ENCODE peak calls at places on chromosomes 2 and 18, in four cellular contexts. Z is keratinocyte, H is endodermal cell, G is brain microvascular endothelial cell. O is an unnamed sample.

GRCh38 chr2:134711622-134712125 is 7.1 kb downstream of the TMEM163 start:
- DNase-seq in G (no peak), H (no peak), Z (no peak), O (no peak)

GRCh38 chr2:557635-558301 is 119.4 kb downstream of the TMEM18 start:
- DNase-seq in H (no peak), G (no peak), Z (no peak), O (no peak)

GRCh38 chr2:63590621-63591408 is 2.1 kb downstream of the MDH1 start:
- DNase-seq in G (no peak), H (no peak), Z (no peak), O (no peak)

GRCh38 chr2:38245114-38245641 is 131.9 kb downstream of the ATL2 start:
- DNase-seq in Z (no peak), H (no peak), G (no peak), O (peak; percentile 27)

GRCh38 chr2:173858297-173858731 is 106.9 kb downstream of the SP3 start:
- DNase-seq in Z (no peak), G (no peak), H (no peak), O (no peak)

GRCh38 chr2:176579608-176580007 is 310.4 kb downstream of the MTX2 start:
- DNase-seq in H (no peak), G (no peak), Z (no peak), O (no peak)

GRCh38 chr18:77191241-77191751 is 58.4 kb upstream of the GALR1 start:
- DNase-seq in G (no peak), H (no peak), Z (no peak), O (no peak)

GRCh38 chr2:130826821-130827501 is 9.8 kb upstream of the ARHGEF4 start:
- DNase-seq in Z (no peak), H (peak; percentile 49), G (no peak), O (no peak)

GRCh38 chr2:178072383-178073301 is at the start of gene PDE11A:
- DNase-seq in Z (peak; percentile 26), H (peak; percentile 95), G (peak; percentile 61), O (peak; percentile 41)

GRCh38 chr2:53787255-53787910 is 539 bp downstream of the ERLEC1 start:
- DNase-seq in Z (no peak), G (peak; percentile 10), H (peak; percentile 53), O (no peak)

GRCh38 chr2:98912221-98912851 is 23.7 kb downstream of the CRACDL start:
- DNase-seq in G (peak; percentile 82), Z (peak; percentile 48), H (peak; percentile 37), O (peak; percentile 70)

DNA sequence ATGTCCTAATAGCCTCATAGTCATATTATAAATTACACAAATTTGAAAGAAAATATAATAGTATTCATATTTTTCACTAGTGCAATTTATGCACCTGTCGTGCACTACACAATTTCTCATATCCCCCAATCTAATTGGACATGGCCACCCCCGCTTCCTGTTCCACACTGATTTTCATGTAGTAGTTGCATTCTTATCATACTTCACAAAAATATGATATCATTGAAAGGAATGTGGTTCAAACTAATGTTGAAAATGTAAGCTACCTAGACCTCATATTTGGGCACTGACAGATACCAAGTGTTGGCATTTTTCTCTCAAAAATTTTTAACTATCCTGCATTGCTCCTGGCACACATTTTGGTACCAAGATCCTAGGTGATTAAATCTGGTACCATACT is 985.5 kb upstream of the POU3F3 start:
- DNase-seq in G (no peak), H (no peak), Z (no peak), O (no peak)
- H3K27ac ChIP-seq in G (no peak overlapping the region), H (no peak overlapping the region), Z (no peak overlapping the region), O (no peak overlapping the region)

GRCh38 chr2:222436040-222436413 is 11.7 kb downstream of the SGPP2 start:
- DNase-seq in H (peak; percentile 50), G (no peak), Z (no peak), O (no peak)

GRCh38 chr2:222430071-222430470 is 5.7 kb downstream of the SGPP2 start:
- DNase-seq in G (no peak), Z (no peak), H (no peak), O (no peak)

GRCh38 chr2:222431859-222432258 is 7.5 kb downstream of the SGPP2 start:
- DNase-seq in H (no peak), Z (no peak), G (no peak), O (no peak)

GRCh38 chr2:222434204-222434603 is 9.9 kb downstream of the SGPP2 start:
- DNase-seq in H (no peak), G (no peak), Z (no peak), O (no peak)

DNA sequence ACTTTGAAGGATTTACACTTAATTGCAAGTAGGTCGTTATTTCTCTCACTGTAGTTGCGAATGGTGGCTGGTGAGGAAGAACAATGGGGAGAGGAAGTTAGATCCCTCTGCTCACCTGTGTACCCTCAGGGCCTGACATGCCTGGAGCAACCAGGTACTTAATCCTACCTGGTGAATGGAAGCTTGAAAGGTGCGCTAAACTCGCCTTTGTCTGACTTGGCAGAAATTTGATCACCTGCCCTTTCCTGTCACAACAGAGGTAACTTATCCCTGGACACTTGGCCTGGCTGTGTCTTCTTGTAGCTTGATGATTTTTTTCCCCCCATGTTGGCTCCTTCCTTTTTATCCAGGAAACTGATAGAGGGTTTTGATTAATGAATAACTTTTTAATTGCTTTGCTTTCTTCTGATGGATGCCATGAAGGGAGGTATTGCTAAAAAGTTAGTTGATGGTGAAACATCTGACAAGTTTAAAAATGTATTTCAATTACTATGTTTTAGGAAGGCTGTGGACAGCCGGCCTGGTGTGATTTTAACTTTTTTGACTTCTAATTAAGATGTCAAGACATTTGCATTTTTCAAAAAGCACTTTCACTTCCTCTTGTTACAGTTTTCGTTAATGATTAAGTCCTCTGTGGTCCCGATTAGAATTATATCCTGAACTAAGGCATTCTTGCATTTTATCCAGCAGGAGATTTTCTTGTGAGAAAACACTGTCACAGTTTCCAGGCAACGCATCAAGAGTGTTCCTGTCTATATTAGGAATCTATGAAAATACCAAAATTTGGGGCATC is 9.2 kb downstream of the SGPP2 start:
- DNase-seq in Z (no peak), G (no peak), H (peak; percentile 71), O (peak; percentile 40)
- H3K27ac ChIP-seq in Z (no peak overlapping the region), G (no peak overlapping the region), H (no peak overlapping the region), O (peak overlapping the region; percentile 48)

DNA sequence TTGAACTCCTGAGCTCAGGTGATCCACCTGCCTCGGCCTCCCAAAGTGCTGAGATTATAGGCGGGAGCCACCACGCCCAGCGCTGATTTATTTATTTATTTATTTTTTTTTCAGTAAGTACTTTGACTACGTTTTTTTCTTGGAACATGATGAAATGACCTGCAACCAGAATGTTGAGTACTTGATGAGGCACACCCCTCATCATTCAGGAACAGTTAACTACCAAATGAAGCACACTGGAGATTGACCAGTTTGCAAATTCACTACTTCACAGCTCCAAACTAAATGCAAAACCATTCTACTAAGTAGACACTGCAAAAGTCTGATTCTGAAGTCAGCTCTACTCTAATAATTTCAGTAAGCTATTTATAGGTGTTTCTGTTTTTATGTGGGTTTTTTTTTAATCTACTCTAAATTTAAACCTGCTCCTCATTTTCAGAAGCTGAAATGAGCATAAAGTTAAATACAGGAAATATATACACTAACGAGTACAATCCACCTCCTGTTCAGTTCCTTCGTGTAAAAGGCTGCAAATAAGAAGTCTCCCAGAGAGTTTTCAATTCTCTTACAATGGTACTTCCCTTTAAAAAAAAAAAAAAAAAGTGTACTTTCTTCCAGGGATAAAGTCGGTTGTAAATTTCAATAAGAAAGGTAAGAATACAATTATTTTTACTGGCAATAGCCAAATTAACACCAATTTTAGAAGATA is 1.4 kb downstream of the GFPT1 start:
- DNase-seq in H (no peak), Z (no peak), G (no peak), O (no peak)
- H3K27ac ChIP-seq in H (no peak overlapping the region), Z (peak overlapping the region; percentile 92), G (peak overlapping the region; percentile 94), O (peak overlapping the region; percentile 83)

GRCh38 chr2:191167766-191168165 is 17.0 kb upstream of the STAT4 start:
- DNase-seq in G (no peak), Z (no peak), H (no peak), O (no peak)

GRCh38 chr2:191165190-191165643 is 14.4 kb upstream of the STAT4 start:
- DNase-seq in Z (no peak), H (no peak), G (peak; percentile 47), O (no peak)

GRCh38 chr2:191166756-191167445 is 16.1 kb upstream of the STAT4 start:
- DNase-seq in G (no peak), Z (no peak), H (no peak), O (no peak)

GRCh38 chr2:191169456-191170300 is 18.9 kb upstream of the STAT4 start:
- DNase-seq in Z (peak; percentile 92), G (no peak), H (no peak), O (peak; percentile 82)

DNA sequence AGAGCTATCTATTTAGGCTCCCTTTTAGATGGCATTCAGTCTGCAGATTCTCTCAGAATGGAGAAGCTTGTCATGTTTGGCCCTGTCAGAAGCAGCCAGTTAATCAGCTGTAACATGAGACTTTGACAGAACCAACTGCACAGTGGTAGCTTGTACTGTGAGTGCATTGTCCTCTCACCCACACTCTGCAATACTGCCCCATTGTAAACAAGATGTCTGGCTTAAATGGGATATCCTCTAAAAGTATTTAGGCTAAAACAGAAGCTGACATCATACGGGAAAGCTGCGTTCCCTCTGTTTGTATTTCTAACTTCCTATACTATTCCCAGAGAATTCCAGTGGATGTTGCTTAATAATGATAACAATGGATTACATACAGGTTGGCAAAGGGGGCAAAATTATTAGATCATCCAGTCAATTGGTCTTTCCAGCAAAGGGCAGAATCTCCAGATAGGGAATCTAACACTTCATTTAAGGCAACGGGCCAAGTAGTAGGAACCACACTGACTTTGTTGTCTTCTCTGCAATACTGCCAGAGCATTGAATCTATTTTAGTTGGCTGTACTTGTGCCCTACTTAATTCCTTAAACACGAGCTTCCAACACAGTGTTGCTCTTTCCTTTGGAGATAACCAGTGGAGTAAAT is 15.4 kb upstream of the STAT4 start:
- DNase-seq in H (no peak), Z (no peak), G (peak; percentile 63), O (peak; percentile 46)
- H3K27ac ChIP-seq in H (peak overlapping the region; percentile 18), Z (peak overlapping the region; percentile 100), G (no peak overlapping the region), O (peak overlapping the region; percentile 100)

DNA sequence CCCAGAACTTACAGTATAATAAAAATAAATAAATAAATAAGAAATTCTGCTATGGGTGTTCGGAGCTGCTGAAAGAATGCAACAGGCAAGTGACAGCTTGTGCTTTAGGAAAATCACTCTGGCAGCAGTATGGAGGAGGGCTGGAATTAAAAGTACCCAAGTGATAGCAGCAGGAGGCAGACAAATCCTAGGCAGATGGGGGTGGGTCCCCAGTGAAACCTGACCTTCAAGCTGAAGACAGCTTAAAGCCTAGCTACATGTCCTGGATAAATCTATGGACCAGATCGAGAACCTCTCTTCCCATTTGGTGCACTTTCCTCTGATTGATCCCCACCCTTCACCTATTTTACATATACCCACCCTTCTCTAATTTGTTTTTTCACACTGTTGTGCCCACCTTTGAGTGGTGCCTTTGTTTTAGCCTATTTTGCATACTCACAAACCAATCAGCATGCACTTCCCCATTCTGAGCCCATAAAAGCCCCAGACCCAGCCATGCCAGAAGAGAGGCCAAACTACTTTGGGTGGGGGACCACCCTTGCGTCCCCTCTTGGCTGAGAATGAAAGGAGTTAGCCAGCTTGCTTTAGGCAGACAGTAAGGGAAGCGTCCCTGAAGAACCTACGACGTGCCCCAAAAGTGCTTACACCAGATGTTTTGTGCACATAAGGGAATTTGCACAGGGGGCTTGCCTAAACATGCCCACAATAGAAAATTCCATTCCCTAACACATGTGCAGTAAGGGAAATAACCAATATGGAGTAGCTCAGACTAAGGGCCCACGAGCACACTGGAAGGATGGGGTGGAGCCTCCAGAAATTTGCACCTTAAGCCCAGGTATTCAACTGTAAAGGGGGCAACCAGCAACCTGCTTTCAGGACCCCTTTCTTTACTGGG is 3.0 kb downstream of the METTL8 start:
- DNase-seq in H (peak; percentile 57), G (no peak), Z (no peak), O (no peak)
- H3K27ac ChIP-seq in H (no peak overlapping the region), G (no peak overlapping the region), Z (peak overlapping the region; percentile 99), O (no peak overlapping the region)

GRCh38 chr2:3505771-3506170 is 13.6 kb downstream of the ADI1 start:
- DNase-seq in H (peak; percentile 47), Z (no peak), G (no peak), O (no peak)
- H3K27ac ChIP-seq in H (no peak overlapping the region), Z (no peak overlapping the region), G (no peak overlapping the region), O (no peak overlapping the region)

GRCh38 chr2:119402645-119403560 is 28.8 kb upstream of the TMEM37 start:
- DNase-seq in H (peak; percentile 26), Z (no peak), G (no peak), O (no peak)
- H3K27ac ChIP-seq in H (no peak overlapping the region), Z (no peak overlapping the region), G (no peak overlapping the region), O (no peak overlapping the region)

O was measured in epithelial cell of prostate.